ENCODE peak calls at places on chromosomes 4 and X, in four cellular contexts. One of them, this sample, is unnamed.

GRCh38 chrX:56975611-56976010 is 19.7 kb downstream of the SPIN3 start:
- DNase-seq in IMR-90: no peak
- DNase-seq in H9: no peak
- DNase-seq in mesenchymal stem cell: no peak
- DNase-seq in this sample: no peak

GRCh38 chr4:73872331-73873108 is 3.3 kb downstream of the CXCL1 start:
- DNase-seq in IMR-90: no peak
- DNase-seq in H9: no peak
- DNase-seq in mesenchymal stem cell: peak
- DNase-seq in this sample: no peak

GRCh38 chr4:99483636-99484035 is 27.2 kb upstream of the C4orf17 start:
- DNase-seq in IMR-90: peak
- DNase-seq in H9: no peak
- DNase-seq in mesenchymal stem cell: no peak
- DNase-seq in this sample: no peak

GRCh38 chr4:123415977-123416376 is 19.4 kb downstream of the SPRY1 start:
- DNase-seq in IMR-90: peak
- DNase-seq in H9: no peak
- DNase-seq in mesenchymal stem cell: peak
- DNase-seq in this sample: no peak

GRCh38 chr4:159199827-159200226 is 96.9 kb downstream of the RAPGEF2 start:
- DNase-seq in IMR-90: no peak
- DNase-seq in H9: no peak
- DNase-seq in mesenchymal stem cell: no peak
- DNase-seq in this sample: no peak

GRCh38 chr4:181261279-181261678 is 981.9 kb upstream of the TENM3 start:
- DNase-seq in IMR-90: peak
- DNase-seq in H9: no peak
- DNase-seq in mesenchymal stem cell: no peak
- DNase-seq in this sample: no peak

GRCh38 chrX:98405376-98405775 is 1521.7 kb downstream of the RPA4 start:
- DNase-seq in IMR-90: no peak
- DNase-seq in H9: no peak
- DNase-seq in mesenchymal stem cell: no peak
- DNase-seq in this sample: no peak

GRCh38 chrX:132984058-132984650 is 25.7 kb upstream of the HS6ST2 start:
- DNase-seq in IMR-90: no peak
- DNase-seq in H9: no peak
- DNase-seq in mesenchymal stem cell: no peak
- DNase-seq in this sample: no peak

GRCh38 chr4:121155893-121156292 is 8.2 kb downstream of the TNIP3 start:
- DNase-seq in IMR-90: peak
- DNase-seq in H9: no peak
- DNase-seq in mesenchymal stem cell: peak
- DNase-seq in this sample: peak

GRCh38 chr4:8200302-8200975 is 1.3 kb downstream of the SH3TC1 start:
- DNase-seq in IMR-90: peak
- DNase-seq in H9: no peak
- DNase-seq in mesenchymal stem cell: peak
- DNase-seq in this sample: peak

GRCh38 chr4:38574559-38575333 is 89.3 kb upstream of the KLF3 start:
- DNase-seq in IMR-90: no peak
- DNase-seq in H9: no peak
- DNase-seq in mesenchymal stem cell: no peak
- DNase-seq in this sample: no peak

GRCh38 chr4:17448689-17449088 is 63.2 kb downstream of the QDPR start:
- DNase-seq in IMR-90: peak
- DNase-seq in H9: no peak
- DNase-seq in mesenchymal stem cell: peak
- DNase-seq in this sample: peak

GRCh38 chr4:170464614-170465197 is 374.9 kb upstream of the AADAT start:
- DNase-seq in IMR-90: no peak
- DNase-seq in H9: peak
- DNase-seq in mesenchymal stem cell: no peak
- DNase-seq in this sample: peak

GRCh38 chr4:56681158-56681848 is at the start of gene HOPX:
- DNase-seq in IMR-90: no peak
- DNase-seq in H9: no peak
- DNase-seq in mesenchymal stem cell: no peak
- DNase-seq in this sample: no peak

GRCh38 chrX:49269768-49270248 is at the start of gene PPP1R3F:
- DNase-seq in IMR-90: no peak
- DNase-seq in H9: no peak
- DNase-seq in mesenchymal stem cell: no peak
- DNase-seq in this sample: no peak

GRCh38 chr4:156623376-156623775 is 348.2 kb downstream of the PDGFC start:
- DNase-seq in IMR-90: no peak
- DNase-seq in H9: no peak
- DNase-seq in mesenchymal stem cell: no peak
- DNase-seq in this sample: no peak

GRCh38 chr4:164304861-164305260 is 449.1 kb upstream of the SMIM31 start:
- DNase-seq in IMR-90: no peak
- DNase-seq in H9: no peak
- DNase-seq in mesenchymal stem cell: no peak
- DNase-seq in this sample: no peak

GRCh38 chr4:7135389-7135746 is 57.0 kb upstream of the SORCS2 start:
- DNase-seq in IMR-90: peak
- DNase-seq in H9: no peak
- DNase-seq in mesenchymal stem cell: no peak
- DNase-seq in this sample: peak

GRCh38 chr4:108345862-108346530 is 177.3 kb upstream of the LEF1 start:
- DNase-seq in IMR-90: peak
- DNase-seq in H9: no peak
- DNase-seq in mesenchymal stem cell: peak
- DNase-seq in this sample: no peak

GRCh38 chr4:150257338-150257737 is 179.1 kb downstream of the DCLK2 start:
- DNase-seq in IMR-90: no peak
- DNase-seq in H9: no peak
- DNase-seq in mesenchymal stem cell: no peak
- DNase-seq in this sample: no peak

GRCh38 chr4:98746530-98746929 is 88.1 kb upstream of the TSPAN5 start:
- DNase-seq in IMR-90: peak
- DNase-seq in H9: no peak
- DNase-seq in mesenchymal stem cell: peak
- DNase-seq in this sample: peak

GRCh38 chrX:54248309-54248708 is 65.3 kb upstream of the FAM120C start:
- DNase-seq in IMR-90: peak
- DNase-seq in H9: no peak
- DNase-seq in mesenchymal stem cell: peak
- DNase-seq in this sample: no peak

GRCh38 chr4:575281-576141 is 584 bp downstream of the TMEM271 start:
- DNase-seq in IMR-90: peak
- DNase-seq in H9: peak
- DNase-seq in mesenchymal stem cell: peak
- DNase-seq in this sample: peak

GRCh38 chrX:87409113-87409841 is 108.3 kb upstream of the KLHL4 start:
- DNase-seq in IMR-90: peak
- DNase-seq in H9: no peak
- DNase-seq in mesenchymal stem cell: peak
- DNase-seq in this sample: no peak

GRCh38 chr4:7408166-7408565 is 26.6 kb downstream of the PSAPL1 start:
- DNase-seq in IMR-90: no peak
- DNase-seq in H9: no peak
- DNase-seq in mesenchymal stem cell: no peak
- DNase-seq in this sample: no peak

GRCh38 chr4:97691111-97691605 is 452.1 kb downstream of the STPG2 start:
- DNase-seq in IMR-90: no peak
- DNase-seq in H9: no peak
- DNase-seq in mesenchymal stem cell: no peak
- DNase-seq in this sample: no peak

GRCh38 chrX:97328853-97329252 is 445.1 kb downstream of the RPA4 start:
- DNase-seq in IMR-90: no peak
- DNase-seq in H9: no peak
- DNase-seq in mesenchymal stem cell: no peak
- DNase-seq in this sample: no peak

GRCh38 chrX:11954196-11954595 is 184.1 kb upstream of the FRMPD4 start:
- DNase-seq in IMR-90: no peak
- DNase-seq in H9: no peak
- DNase-seq in mesenchymal stem cell: peak
- DNase-seq in this sample: no peak

GRCh38 chr4:61070269-61070668 is 129.9 kb upstream of the ADGRL3 start:
- DNase-seq in IMR-90: no peak
- DNase-seq in H9: no peak
- DNase-seq in mesenchymal stem cell: no peak
- DNase-seq in this sample: no peak

GRCh38 chr4:6516762-6517161 is 44.3 kb upstream of the PPP2R2C start:
- DNase-seq in IMR-90: no peak
- DNase-seq in H9: no peak
- DNase-seq in mesenchymal stem cell: no peak
- DNase-seq in this sample: no peak

GRCh38 chr4:832536-832935 is 6.6 kb upstream of the CPLX1 start:
- DNase-seq in IMR-90: no peak
- DNase-seq in H9: no peak
- DNase-seq in mesenchymal stem cell: no peak
- DNase-seq in this sample: peak

GRCh38 chrX:111352424-111352823 is 59.6 kb downstream of the DCX start:
- DNase-seq in IMR-90: no peak
- DNase-seq in H9: no peak
- DNase-seq in mesenchymal stem cell: peak
- DNase-seq in this sample: no peak

GRCh38 chrX:150269613-150270254 is 93.4 kb upstream of the MAMLD1 start:
- DNase-seq in IMR-90: no peak
- DNase-seq in H9: no peak
- DNase-seq in mesenchymal stem cell: no peak
- DNase-seq in this sample: no peak

GRCh38 chr4:127669691-127670090 is 36.9 kb downstream of the INTU start:
- DNase-seq in IMR-90: no peak
- DNase-seq in H9: no peak
- DNase-seq in mesenchymal stem cell: no peak
- DNase-seq in this sample: no peak

DNA sequence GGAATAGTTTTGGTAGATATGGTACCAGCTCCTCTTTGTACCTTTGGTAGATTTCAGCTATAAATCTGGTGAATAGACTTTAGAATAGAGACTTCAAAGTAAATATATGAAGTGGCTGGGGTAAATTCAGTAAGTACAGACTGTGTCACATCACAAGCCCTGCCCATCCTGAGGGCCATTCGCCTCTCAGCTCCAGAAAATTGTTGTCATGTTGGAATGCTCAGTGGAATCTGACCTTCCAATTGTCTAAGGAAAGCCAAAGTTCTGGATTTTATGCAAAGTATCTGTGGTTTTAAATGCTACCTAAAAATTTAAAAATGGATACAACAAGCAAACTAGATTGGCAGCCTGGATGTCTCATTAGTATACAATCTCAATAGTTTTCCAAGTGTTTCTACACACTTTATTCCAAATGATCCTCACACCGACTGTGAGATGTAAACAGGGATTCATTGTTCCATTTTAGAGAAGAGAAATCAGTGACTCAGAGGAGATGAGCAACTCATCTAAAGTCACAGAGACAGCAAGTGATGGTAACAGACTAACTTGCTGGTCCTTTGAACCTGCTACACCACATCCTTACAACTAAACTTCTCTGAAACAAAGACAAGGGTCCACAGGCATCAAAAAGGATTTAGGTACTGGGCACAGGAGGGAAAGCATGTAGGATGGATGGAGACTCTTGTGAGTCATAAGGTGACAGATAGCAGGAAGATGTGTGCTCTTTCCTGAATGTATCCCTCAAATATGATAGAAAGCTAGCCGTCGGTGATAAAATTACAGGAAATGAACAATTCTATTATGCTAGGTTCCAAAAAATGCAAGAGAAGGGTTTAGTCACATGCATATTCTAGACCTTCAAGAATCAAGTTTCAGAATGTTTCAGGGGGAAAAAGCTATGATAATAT is 127.3 kb downstream of the ATP10D start:
- DNase-seq in IMR-90: peak
- DNase-seq in H9: no peak
- DNase-seq in mesenchymal stem cell: peak
- DNase-seq in this sample: peak
- H2AFZ ChIP-seq in IMR-90: no peak
- H2AFZ ChIP-seq in H9: no peak
- H2AFZ ChIP-seq in mesenchymal stem cell: no peak
- H2AFZ ChIP-seq in this sample: peak

GRCh38 chr4:185307136-185307950 is 88.4 kb downstream of the LRP2BP start:
- DNase-seq in IMR-90: peak
- DNase-seq in H9: peak
- DNase-seq in mesenchymal stem cell: no peak
- DNase-seq in this sample: no peak

GRCh38 chr4:185311113-185311888 is 84.4 kb downstream of the LRP2BP start:
- DNase-seq in IMR-90: no peak
- DNase-seq in H9: no peak
- DNase-seq in mesenchymal stem cell: no peak
- DNase-seq in this sample: no peak

GRCh38 chr4:185305979-185306442 is 89.7 kb downstream of the LRP2BP start:
- DNase-seq in IMR-90: peak
- DNase-seq in H9: peak
- DNase-seq in mesenchymal stem cell: peak
- DNase-seq in this sample: peak

GRCh38 chr4:185312699-185313098 is 83.0 kb downstream of the LRP2BP start:
- DNase-seq in IMR-90: peak
- DNase-seq in H9: no peak
- DNase-seq in mesenchymal stem cell: no peak
- DNase-seq in this sample: no peak

DNA sequence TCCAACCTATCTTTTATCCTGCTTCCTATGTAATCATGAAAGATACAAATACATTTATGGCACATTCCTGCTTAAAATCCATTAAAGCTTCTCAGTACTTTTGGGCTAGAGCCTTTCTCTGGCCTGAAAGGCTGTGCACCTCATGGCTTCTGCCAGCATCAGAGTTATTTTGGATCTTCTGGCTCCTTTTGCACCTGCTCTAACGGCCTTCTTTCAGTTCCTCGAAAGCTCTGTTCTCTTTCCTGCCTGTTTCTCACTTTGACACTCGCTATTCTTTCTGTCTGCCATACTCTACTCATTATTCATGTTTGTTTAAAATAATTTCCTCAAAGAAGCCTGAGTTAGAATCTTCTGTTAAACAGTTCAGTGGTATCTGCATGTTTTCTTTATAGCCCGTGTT is 86.0 kb downstream of the LRP2BP start:
- DNase-seq in IMR-90: no peak
- DNase-seq in H9: no peak
- DNase-seq in mesenchymal stem cell: no peak
- DNase-seq in this sample: no peak
- H2AFZ ChIP-seq in IMR-90: no peak
- H2AFZ ChIP-seq in H9: no peak
- H2AFZ ChIP-seq in mesenchymal stem cell: no peak
- H2AFZ ChIP-seq in this sample: no peak

DNA sequence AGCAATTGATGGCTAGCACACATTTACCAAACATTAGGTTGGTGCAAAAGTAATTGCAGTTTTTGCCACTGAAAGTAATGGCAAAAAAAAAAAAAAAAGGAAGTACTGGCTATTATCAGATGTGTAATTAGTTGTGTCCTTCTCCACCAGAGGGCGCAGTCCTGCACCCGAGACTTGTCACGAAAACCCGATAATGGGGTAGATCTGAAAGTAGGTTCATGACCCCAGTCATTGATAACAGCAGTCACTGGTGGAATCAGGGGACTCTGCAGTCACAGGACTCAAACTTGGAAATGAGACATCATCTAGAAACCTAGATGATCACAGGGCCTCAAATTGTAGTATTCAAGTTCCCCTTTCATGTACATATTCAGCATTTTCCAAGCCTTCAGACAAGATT is 13.1 kb upstream of the ACOT9 start:
- DNase-seq in IMR-90: peak
- DNase-seq in H9: peak
- DNase-seq in mesenchymal stem cell: peak
- DNase-seq in this sample: peak
- H2AFZ ChIP-seq in IMR-90: no peak
- H2AFZ ChIP-seq in H9: no peak
- H2AFZ ChIP-seq in mesenchymal stem cell: no peak
- H2AFZ ChIP-seq in this sample: no peak

GRCh38 chr4:120096508-120097297 is 30.1 kb upstream of the MAD2L1 start:
- DNase-seq in IMR-90: peak
- DNase-seq in H9: no peak
- DNase-seq in mesenchymal stem cell: no peak
- DNase-seq in this sample: no peak
- H2AFZ ChIP-seq in IMR-90: no peak
- H2AFZ ChIP-seq in H9: no peak
- H2AFZ ChIP-seq in mesenchymal stem cell: no peak
- H2AFZ ChIP-seq in this sample: no peak

This sample was measured in osteoblast.